ENCODE peak calls at places on chromosome 12, in five cellular contexts. One of them, this sample, is unnamed.

GRCh38 chr12:75862692-75863471 is 168.7 kb downstream of the PHLDA1 start:
- DNase-seq in mucosa of gallbladder: no peak
- DNase-seq in left cardiac atrium: no peak
- DNase-seq in cerebellum: no peak
- DNase-seq in Daoy: peak; percentile 76
- DNase-seq in this sample: no peak

GRCh38 chr12:50686976-50687375 is 76.9 kb upstream of the ATF1 start:
- DNase-seq in cerebellum: no peak
- DNase-seq in Daoy: no peak
- DNase-seq in left cardiac atrium: no peak
- DNase-seq in mucosa of gallbladder: no peak
- DNase-seq in this sample: no peak

GRCh38 chr12:3199551-3200031 is 122.4 kb downstream of the TSPAN9 start:
- DNase-seq in cerebellum: no peak
- DNase-seq in mucosa of gallbladder: no peak
- DNase-seq in left cardiac atrium: no peak
- DNase-seq in Daoy: peak; percentile 59
- DNase-seq in this sample: no peak

GRCh38 chr12:70334742-70335141 is 31.3 kb upstream of the KCNMB4 start:
- DNase-seq in mucosa of gallbladder: no peak
- DNase-seq in left cardiac atrium: no peak
- DNase-seq in cerebellum: no peak
- DNase-seq in Daoy: no peak
- DNase-seq in this sample: no peak

GRCh38 chr12:27081668-27082091 is 698 bp downstream of the C12orf71 start:
- DNase-seq in left cardiac atrium: peak; percentile 29
- DNase-seq in cerebellum: no peak
- DNase-seq in mucosa of gallbladder: no peak
- DNase-seq in Daoy: peak; percentile 19
- DNase-seq in this sample: peak; percentile 80

GRCh38 chr12:87441511-87441910 is 587.7 kb downstream of the C12orf50 start:
- DNase-seq in cerebellum: no peak
- DNase-seq in left cardiac atrium: no peak
- DNase-seq in Daoy: no peak
- DNase-seq in mucosa of gallbladder: no peak
- DNase-seq in this sample: no peak

GRCh38 chr12:4307593-4308333 is 13.2 kb upstream of the TIGAR start:
- DNase-seq in mucosa of gallbladder: peak; percentile 74
- DNase-seq in Daoy: peak; percentile 85
- DNase-seq in cerebellum: peak; percentile 90
- DNase-seq in left cardiac atrium: peak; percentile 66
- DNase-seq in this sample: peak; percentile 85

GRCh38 chr12:105555556-105555973 is 225.1 kb downstream of the C12orf75 start:
- DNase-seq in Daoy: peak; percentile 21
- DNase-seq in left cardiac atrium: no peak
- DNase-seq in mucosa of gallbladder: no peak
- DNase-seq in cerebellum: no peak
- DNase-seq in this sample: no peak

GRCh38 chr12:98127336-98127679 is 388.1 kb upstream of the TMPO start:
- DNase-seq in cerebellum: no peak
- DNase-seq in Daoy: no peak
- DNase-seq in left cardiac atrium: no peak
- DNase-seq in mucosa of gallbladder: no peak
- DNase-seq in this sample: no peak

GRCh38 chr12:14394317-14395058 is 29.0 kb downstream of the ATF7IP start:
- DNase-seq in left cardiac atrium: no peak
- DNase-seq in Daoy: peak; percentile 56
- DNase-seq in mucosa of gallbladder: peak; percentile 27
- DNase-seq in cerebellum: peak; percentile 74
- DNase-seq in this sample: no peak

GRCh38 chr12:55631743-55632142 is 4.9 kb upstream of the OR10P1 start:
- DNase-seq in cerebellum: no peak
- DNase-seq in mucosa of gallbladder: no peak
- DNase-seq in Daoy: no peak
- DNase-seq in left cardiac atrium: peak; percentile 63
- DNase-seq in this sample: no peak

GRCh38 chr12:103840399-103840880 is 594 bp downstream of the NT5DC3 start:
- DNase-seq in left cardiac atrium: peak; percentile 31
- DNase-seq in Daoy: peak; percentile 48
- DNase-seq in cerebellum: no peak
- DNase-seq in mucosa of gallbladder: no peak
- DNase-seq in this sample: no peak

GRCh38 chr12:59650594-59651229 is 54.9 kb downstream of the SLC16A7 start:
- DNase-seq in left cardiac atrium: no peak
- DNase-seq in Daoy: no peak
- DNase-seq in mucosa of gallbladder: peak; percentile 71
- DNase-seq in cerebellum: peak; percentile 16
- DNase-seq in this sample: no peak

GRCh38 chr12:11836282-11836963 is 186.9 kb downstream of the ETV6 start:
- DNase-seq in Daoy: peak; percentile 9
- DNase-seq in mucosa of gallbladder: no peak
- DNase-seq in left cardiac atrium: no peak
- DNase-seq in cerebellum: no peak
- DNase-seq in this sample: no peak

GRCh38 chr12:127964717-127965116 is 302.3 kb upstream of the TMEM132C start:
- DNase-seq in mucosa of gallbladder: no peak
- DNase-seq in cerebellum: no peak
- DNase-seq in Daoy: peak; percentile 73
- DNase-seq in left cardiac atrium: no peak
- DNase-seq in this sample: no peak

GRCh38 chr12:55642275-55643068 is 5.8 kb downstream of the OR10P1 start:
- DNase-seq in mucosa of gallbladder: no peak
- DNase-seq in left cardiac atrium: no peak
- DNase-seq in cerebellum: no peak
- DNase-seq in Daoy: no peak
- DNase-seq in this sample: no peak

GRCh38 chr12:95611676-95612309 is 60.5 kb upstream of the USP44 start:
- DNase-seq in Daoy: peak; percentile 29
- DNase-seq in left cardiac atrium: no peak
- DNase-seq in cerebellum: no peak
- DNase-seq in mucosa of gallbladder: peak; percentile 47
- DNase-seq in this sample: no peak

GRCh38 chr12:89073027-89073398 is 279.3 kb downstream of the DUSP6 start:
- DNase-seq in mucosa of gallbladder: peak; percentile 81
- DNase-seq in Daoy: peak; percentile 77
- DNase-seq in left cardiac atrium: no peak
- DNase-seq in cerebellum: no peak
- DNase-seq in this sample: no peak

GRCh38 chr12:30975581-30975980 is 49.0 kb downstream of the TSPAN11 start:
- DNase-seq in mucosa of gallbladder: no peak
- DNase-seq in left cardiac atrium: no peak
- DNase-seq in Daoy: peak; percentile 41
- DNase-seq in cerebellum: no peak
- DNase-seq in this sample: no peak

GRCh38 chr12:7327913-7328312 is 24.0 kb downstream of the ACSM4 start:
- DNase-seq in cerebellum: no peak
- DNase-seq in left cardiac atrium: no peak
- DNase-seq in Daoy: no peak
- DNase-seq in mucosa of gallbladder: no peak
- DNase-seq in this sample: no peak

GRCh38 chr12:5873341-5873919 is 71.6 kb downstream of the ANO2 start:
- DNase-seq in cerebellum: no peak
- DNase-seq in left cardiac atrium: no peak
- DNase-seq in Daoy: no peak
- DNase-seq in mucosa of gallbladder: no peak
- DNase-seq in this sample: no peak

GRCh38 chr12:94649349-94650142 is 811 bp downstream of the TMCC3 start:
- DNase-seq in Daoy: peak; percentile 54
- DNase-seq in left cardiac atrium: peak; percentile 62
- DNase-seq in cerebellum: peak; percentile 8
- DNase-seq in mucosa of gallbladder: no peak
- DNase-seq in this sample: no peak

GRCh38 chr12:131189781-131190180 is 236.1 kb downstream of the ADGRD1 start:
- DNase-seq in Daoy: no peak
- DNase-seq in left cardiac atrium: no peak
- DNase-seq in mucosa of gallbladder: no peak
- DNase-seq in cerebellum: no peak
- DNase-seq in this sample: no peak

GRCh38 chr12:57609091-57609780 is 2.0 kb upstream of the ARHGEF25 start:
- DNase-seq in Daoy: no peak
- DNase-seq in left cardiac atrium: no peak
- DNase-seq in mucosa of gallbladder: no peak
- DNase-seq in cerebellum: no peak
- DNase-seq in this sample: no peak

GRCh38 chr12:67788118-67788517 is 139.6 kb downstream of the DYRK2 start:
- DNase-seq in Daoy: no peak
- DNase-seq in mucosa of gallbladder: no peak
- DNase-seq in cerebellum: no peak
- DNase-seq in left cardiac atrium: no peak
- DNase-seq in this sample: no peak

GRCh38 chr12:11688379-11688778 is 38.9 kb downstream of the ETV6 start:
- DNase-seq in mucosa of gallbladder: no peak
- DNase-seq in left cardiac atrium: no peak
- DNase-seq in Daoy: no peak
- DNase-seq in cerebellum: no peak
- DNase-seq in this sample: no peak

GRCh38 chr12:107515446-107515958 is 170.1 kb upstream of the PWP1 start:
- DNase-seq in mucosa of gallbladder: no peak
- DNase-seq in left cardiac atrium: peak; percentile 68
- DNase-seq in Daoy: peak; percentile 98
- DNase-seq in cerebellum: no peak
- DNase-seq in this sample: no peak

GRCh38 chr12:52823761-52824450 is 10.0 kb upstream of the KRT4 start:
- DNase-seq in Daoy: no peak
- DNase-seq in left cardiac atrium: no peak
- DNase-seq in mucosa of gallbladder: no peak
- DNase-seq in cerebellum: no peak
- DNase-seq in this sample: no peak

GRCh38 chr12:50085615-50085928 is 430 bp downstream of the SMARCD1 start:
- DNase-seq in left cardiac atrium: no peak
- DNase-seq in Daoy: no peak
- DNase-seq in cerebellum: no peak
- DNase-seq in mucosa of gallbladder: no peak
- DNase-seq in this sample: no peak

GRCh38 chr12:2783936-2784600 is 10.7 kb upstream of the FKBP4 start:
- DNase-seq in left cardiac atrium: peak; percentile 68
- DNase-seq in Daoy: peak; percentile 79
- DNase-seq in cerebellum: peak; percentile 80
- DNase-seq in mucosa of gallbladder: peak; percentile 53
- DNase-seq in this sample: peak; percentile 62

GRCh38 chr12:104136577-104136976 is 1.4 kb downstream of the NFYB start:
- DNase-seq in Daoy: no peak
- DNase-seq in mucosa of gallbladder: no peak
- DNase-seq in left cardiac atrium: no peak
- DNase-seq in cerebellum: no peak
- DNase-seq in this sample: no peak

GRCh38 chr12:77124767-77125166 is 59.4 kb upstream of the E2F7 start:
- DNase-seq in cerebellum: no peak
- DNase-seq in Daoy: peak; percentile 49
- DNase-seq in mucosa of gallbladder: no peak
- DNase-seq in left cardiac atrium: no peak
- DNase-seq in this sample: no peak

GRCh38 chr12:119869720-119870119 is 7.4 kb downstream of the CIT start:
- DNase-seq in mucosa of gallbladder: no peak
- DNase-seq in cerebellum: no peak
- DNase-seq in Daoy: peak; percentile 89
- DNase-seq in left cardiac atrium: peak; percentile 62
- DNase-seq in this sample: no peak

GRCh38 chr12:80580254-80580653 is 127.2 kb upstream of the MYF6 start:
- DNase-seq in Daoy: peak; percentile 69
- DNase-seq in cerebellum: no peak
- DNase-seq in left cardiac atrium: no peak
- DNase-seq in mucosa of gallbladder: no peak
- DNase-seq in this sample: no peak

GRCh38 chr12:29149691-29150382 is 759 bp downstream of the FAR2 start:
- DNase-seq in mucosa of gallbladder: no peak
- DNase-seq in cerebellum: no peak
- DNase-seq in Daoy: no peak
- DNase-seq in left cardiac atrium: no peak
- DNase-seq in this sample: no peak

GRCh38 chr12:94458882-94459772 is 540 bp downstream of the CEP83 start:
- DNase-seq in left cardiac atrium: no peak
- DNase-seq in mucosa of gallbladder: no peak
- DNase-seq in cerebellum: peak; percentile 13
- DNase-seq in Daoy: no peak
- DNase-seq in this sample: no peak

GRCh38 chr12:46414591-46415268 is 42.2 kb upstream of the SLC38A2 start:
- DNase-seq in left cardiac atrium: no peak
- DNase-seq in Daoy: no peak
- DNase-seq in mucosa of gallbladder: no peak
- DNase-seq in cerebellum: no peak
- DNase-seq in this sample: no peak

GRCh38 chr12:52600941-52601481 is at the start of gene KRT72:
- DNase-seq in mucosa of gallbladder: no peak
- DNase-seq in cerebellum: no peak
- DNase-seq in Daoy: no peak
- DNase-seq in left cardiac atrium: no peak
- DNase-seq in this sample: no peak

GRCh38 chr12:6606331-6607131 is 648 bp downstream of the CHD4 start:
- DNase-seq in mucosa of gallbladder: peak; percentile 56
- DNase-seq in left cardiac atrium: peak; percentile 84
- DNase-seq in cerebellum: peak; percentile 52
- DNase-seq in Daoy: peak; percentile 59
- DNase-seq in this sample: peak; percentile 56